ENCODE peak calls at places on chromosomes 16 and 17, in ten cellular contexts. A is M059J; W is ureter; V is D341Med; C is epithelial cell of prostate; K is stimulated activated CD4-positive, alpha-beta T cell treated with anti-CD3 and anti-CD28 coated beads, Interleukin-1b, Interleukin-23, amount 100 ng/mL, for 24 hours; Z is T-cell; Y is A549; J is activated CD4-positive, alpha-beta T cell treated with anti-CD3 and anti-CD28 coated beads, Interleukin-2, amount 50 U/mL, for 48 hours; H is WTC11. M is an unnamed sample.

GRCh38 chr17:45413498-45413923 is 19.2 kb downstream of the ARHGAP27 start:
- DNase-seq in A (no peak), W (no peak), V (no peak), C (no peak), K (no peak), Z (no peak), Y (no peak), J (no peak), H (no peak), M (no peak)

GRCh38 chr16:77540656-77541055 is 105.8 kb upstream of the ADAMTS18 start:
- DNase-seq in A (peak; percentile 96), W (no peak), V (no peak), C (no peak), K (no peak), Z (no peak), Y (no peak), J (no peak), H (no peak), M (no peak)

GRCh38 chr17:41002814-41003213 is 3.1 kb upstream of the KRTAP3-2 start:
- DNase-seq in A (no peak), W (no peak), V (no peak), C (no peak), K (no peak), Z (no peak), Y (no peak), J (no peak), H (no peak), M (no peak)

GRCh38 chr16:17529982-17530760 is 59.4 kb upstream of the XYLT1 start:
- DNase-seq in A (peak; percentile 54), W (no peak), V (no peak), C (no peak), K (no peak), Z (peak; percentile 31), Y (no peak), J (peak; percentile 5), H (no peak), M (peak; percentile 59)

GRCh38 chr17:81285179-81285878 is 9.8 kb downstream of the SLC38A10 start:
- DNase-seq in A (no peak), W (peak; percentile 73), V (no peak), C (no peak), K (peak; percentile 60), Z (peak; percentile 57), Y (no peak), J (peak; percentile 73), H (no peak), M (peak; percentile 7)

GRCh38 chr16:19088341-19088916 is 21.0 kb downstream of the COQ7 start:
- DNase-seq in A (no peak), W (no peak), V (no peak), C (no peak), K (no peak), Z (no peak), Y (no peak), J (no peak), H (no peak), M (no peak)

GRCh38 chr17:78349831-78350631 is 9.8 kb downstream of the SOCS3 start:
- DNase-seq in A (no peak), W (no peak), V (no peak), C (no peak), K (no peak), Z (no peak), Y (no peak), J (no peak), H (no peak), M (no peak)

GRCh38 chr16:67537636-67538591 is 9.3 kb downstream of the RIPOR1 start:
- DNase-seq in A (no peak), W (peak; percentile 74), V (no peak), C (no peak), K (peak; percentile 40), Z (peak; percentile 67), Y (no peak), J (peak; percentile 46), H (peak; percentile 42), M (peak; percentile 74)

GRCh38 chr16:69309316-69309715 is 1.8 kb upstream of the VPS4A start:
- DNase-seq in A (no peak), W (no peak), V (no peak), C (no peak), K (no peak), Z (no peak), Y (no peak), J (no peak), H (no peak), M (no peak)

GRCh38 chr17:47850692-47851573 is at the start of gene SP6:
- DNase-seq in A (peak; percentile 83), W (peak; percentile 84), V (peak; percentile 85), C (peak; percentile 50), K (peak; percentile 78), Z (peak; percentile 50), Y (peak; percentile 76), J (peak; percentile 74), H (peak; percentile 90), M (peak; percentile 34)

GRCh38 chr17:794876-795275 is 12.7 kb downstream of the MRM3 start:
- DNase-seq in A (peak; percentile 74), W (peak; percentile 88), V (peak; percentile 83), C (no peak), K (peak; percentile 21), Z (peak; percentile 43), Y (peak; percentile 79), J (peak; percentile 49), H (peak; percentile 81), M (peak; percentile 10)

GRCh38 chr16:69270831-69271230 is 40.3 kb upstream of the VPS4A start:
- DNase-seq in A (no peak), W (no peak), V (no peak), C (no peak), K (no peak), Z (no peak), Y (no peak), J (no peak), H (no peak), M (no peak)

GRCh38 chr16:49750341-49751011 is 105.4 kb downstream of the ZNF423 start:
- DNase-seq in A (peak; percentile 31), W (no peak), V (no peak), C (no peak), K (no peak), Z (no peak), Y (no peak), J (no peak), H (no peak), M (no peak)

GRCh38 chr16:28901862-28902261 is 23.2 kb downstream of the RABEP2 start:
- DNase-seq in A (no peak), W (no peak), V (no peak), C (no peak), K (no peak), Z (no peak), Y (no peak), J (no peak), H (no peak), M (no peak)

GRCh38 chr16:67268136-67268579 is 11.2 kb upstream of the PLEKHG4 start:
- DNase-seq in A (peak; percentile 98), W (no peak), V (no peak), C (no peak), K (no peak), Z (no peak), Y (peak; percentile 61), J (no peak), H (no peak), M (no peak)

GRCh38 chr17:82399030-82399429 is 19.1 kb upstream of the HEXD start:
- DNase-seq in A (no peak), W (no peak), V (peak; percentile 75), C (no peak), K (no peak), Z (no peak), Y (no peak), J (no peak), H (no peak), M (no peak)

GRCh38 chr16:21560462-21560861 is 38.9 kb upstream of the METTL9 start:
- DNase-seq in A (no peak), W (peak; percentile 3), V (no peak), C (no peak), K (no peak), Z (no peak), Y (no peak), J (no peak), H (no peak), M (no peak)

GRCh38 chr17:27529230-27529796 is 73.1 kb downstream of the KSR1 start:
- DNase-seq in A (no peak), W (no peak), V (peak; percentile 84), C (no peak), K (no peak), Z (no peak), Y (peak; percentile 83), J (no peak), H (no peak), M (no peak)

GRCh38 chr16:11534262-11534661 is 52.5 kb downstream of the LITAF start:
- DNase-seq in A (peak; percentile 32), W (no peak), V (no peak), C (no peak), K (no peak), Z (no peak), Y (peak; percentile 77), J (no peak), H (no peak), M (no peak)

GRCh38 chr17:50201226-50201854 is at the start of gene COL1A1:
- DNase-seq in A (peak; percentile 44), W (peak; percentile 92), V (no peak), C (no peak), K (no peak), Z (no peak), Y (no peak), J (no peak), H (peak; percentile 47), M (no peak)

GRCh38 chr17:50798424-50799344 is 31.4 kb upstream of the ANKRD40CL start:
- DNase-seq in A (no peak), W (peak; percentile 56), V (no peak), C (peak; percentile 43), K (no peak), Z (no peak), Y (no peak), J (no peak), H (no peak), M (no peak)

GRCh38 chr16:81266680-81267095 is 28.2 kb downstream of the BCO1 start:
- DNase-seq in A (peak; percentile 64), W (no peak), V (no peak), C (peak; percentile 52), K (peak; percentile 0), Z (no peak), Y (no peak), J (peak; percentile 16), H (no peak), M (no peak)

GRCh38 chr16:69798466-69798865 is 36.3 kb downstream of the WWP2 start:
- DNase-seq in A (no peak), W (no peak), V (no peak), C (no peak), K (no peak), Z (no peak), Y (no peak), J (no peak), H (no peak), M (no peak)

GRCh38 chr16:3780570-3780969 is 63.2 kb upstream of the TRAP1 start:
- DNase-seq in A (peak; percentile 8), W (no peak), V (peak; percentile 47), C (no peak), K (no peak), Z (no peak), Y (peak; percentile 63), J (no peak), H (no peak), M (no peak)

GRCh38 chr16:58498341-58499091 is 1.4 kb upstream of the NDRG4 start:
- DNase-seq in A (no peak), W (no peak), V (no peak), C (no peak), K (no peak), Z (no peak), Y (no peak), J (no peak), H (no peak), M (no peak)

GRCh38 chr16:85562102-85562786 is 50.9 kb upstream of the GSE1 start:
- DNase-seq in A (no peak), W (no peak), V (peak; percentile 67), C (no peak), K (no peak), Z (no peak), Y (no peak), J (no peak), H (no peak), M (no peak)

GRCh38 chr17:82228842-82229685 is at the start of gene SLC16A3:
- DNase-seq in A (peak; percentile 54), W (peak; percentile 80), V (peak; percentile 79), C (no peak), K (peak; percentile 63), Z (peak; percentile 57), Y (peak; percentile 66), J (peak; percentile 63), H (peak; percentile 49), M (no peak)

GRCh38 chr16:51854401-51854951 is 692.5 kb downstream of the TOX3 start:
- DNase-seq in A (peak; percentile 82), W (no peak), V (no peak), C (no peak), K (no peak), Z (no peak), Y (no peak), J (no peak), H (no peak), M (no peak)

M was measured in stimulated activated naive CD4-positive, alpha-beta T cell.